ENCODE peak calls at places on chromosomes 5 and 9, in seven cellular contexts. E, D, F, Y, P, N and V are unnamed samples.

GRCh38 chr5:79020861-79021561 is 35.9 kb upstream of the ARSB start:
- DNase-seq in E (peak; percentile 87), D (peak; percentile 19), F (peak; percentile 64), Y (no peak), P (peak; percentile 10), N (peak; percentile 80), V (peak; percentile 28)

GRCh38 chr9:76453785-76454184 is 5.2 kb upstream of the GCNT1 start:
- DNase-seq in E (peak; percentile 77), D (no peak), F (no peak), Y (no peak), P (no peak), N (peak; percentile 35), V (no peak)

GRCh38 chr9:123090198-123090896 is 56.9 kb downstream of the GPR21 start:
- DNase-seq in E (peak; percentile 80), D (no peak), F (no peak), Y (no peak), P (no peak), N (no peak), V (no peak)

GRCh38 chr5:89359046-89359445 is 476.1 kb upstream of the MEF2C start:
- DNase-seq in E (no peak), D (no peak), F (no peak), Y (no peak), P (no peak), N (no peak), V (no peak)

GRCh38 chr9:121743441-121744001 is 92.1 kb downstream of the DAB2IP start:
- DNase-seq in E (peak; percentile 86), D (peak; percentile 61), F (no peak), Y (no peak), P (no peak), N (peak; percentile 92), V (peak; percentile 96)

GRCh38 chr9:124527781-124528180 is 20.6 kb upstream of the NR5A1 start:
- DNase-seq in E (no peak), D (no peak), F (no peak), Y (no peak), P (no peak), N (peak; percentile 60), V (no peak)

GRCh38 chr9:34123682-34124081 is 2.8 kb downstream of the DCAF12 start:
- DNase-seq in E (no peak), D (peak; percentile 20), F (no peak), Y (no peak), P (no peak), N (no peak), V (no peak)

GRCh38 chr5:170562166-170562565 is 58.3 kb downstream of the KCNIP1 start:
- DNase-seq in E (no peak), D (no peak), F (no peak), Y (no peak), P (no peak), N (no peak), V (no peak)

GRCh38 chr9:22469928-22470544 is 23.4 kb downstream of the DMRTA1 start:
- DNase-seq in E (peak; percentile 33), D (no peak), F (peak; percentile 50), Y (no peak), P (no peak), N (peak; percentile 49), V (peak; percentile 30)

GRCh38 chr5:93574041-93574938 is 6.7 kb downstream of the NR2F1-AS1 start:
- DNase-seq in E (no peak), D (no peak), F (no peak), Y (no peak), P (no peak), N (no peak), V (no peak)

GRCh38 chr5:164553851-164554250 is 1048.4 kb downstream of the MAT2B start:
- DNase-seq in E (no peak), D (no peak), F (no peak), Y (no peak), P (no peak), N (no peak), V (no peak)

GRCh38 chr5:109825450-109825849 is 135.7 kb downstream of the MAN2A1 start:
- DNase-seq in E (peak; percentile 12), D (no peak), F (no peak), Y (no peak), P (no peak), N (peak; percentile 61), V (peak; percentile 23)

GRCh38 chr5:2187156-2187555 is 304.4 kb upstream of the IRX4 start:
- DNase-seq in E (no peak), D (no peak), F (no peak), Y (no peak), P (no peak), N (no peak), V (no peak)